ENCODE peak calls at places on chromosome 9, in ten cellular contexts. F is ovary; U is HT1080; P is left cardiac atrium; R is stimulated activated CD4-positive, alpha-beta T cell treated with anti-CD3 and anti-CD28 coated beads, TNF-alpha, amount 100 ng/mL, for 24 hours; I is psoas muscle; M is amniotic stem cell; V is HCEC 1CT; L is WTC11; H is globus pallidus. B is an unnamed sample.

GRCh38 chr9:68981825-68982224 is 32.1 kb downstream of the PRKACG start:
- DNase-seq in F (no peak), U (no peak), P (no peak), R (no peak), I (no peak), M (no peak), V (no peak), L (no peak), H (no peak), B (peak)

GRCh38 chr9:33049680-33050361 is 24.7 kb downstream of the DNAJA1 start:
- DNase-seq in F (no peak), U (no peak), P (no peak), R (no peak), I (no peak), M (no peak), V (no peak), L (no peak), H (no peak), B (no peak)

GRCh38 chr9:15707000-15707399 is 154.2 kb downstream of the CCDC171 start:
- DNase-seq in F (no peak), U (no peak), P (no peak), R (no peak), I (no peak), M (no peak), V (no peak), L (no peak), H (no peak), B (no peak)

GRCh38 chr9:131441441-131441840 is 47.6 kb downstream of the PRRC2B start:
- DNase-seq in F (no peak), U (no peak), P (no peak), R (no peak), I (no peak), M (no peak), V (no peak), L (no peak), H (no peak), B (no peak)

GRCh38 chr9:98678244-98678842 is 30.4 kb downstream of the GABBR2 start:
- DNase-seq in F (no peak), U (no peak), P (no peak), R (no peak), I (no peak), M (no peak), V (no peak), L (peak), H (no peak), B (peak)

GRCh38 chr9:77512876-77513275 is 135.2 kb downstream of the GNA14 start:
- DNase-seq in F (no peak), U (no peak), P (peak), R (no peak), I (no peak), M (no peak), V (no peak), L (no peak), H (no peak), B (peak)

GRCh38 chr9:128456613-128457061 is 831 bp downstream of the ODF2 start:
- DNase-seq in F (peak), U (peak), P (peak), R (peak), I (peak), M (peak), V (peak), L (peak), H (peak), B (peak)

GRCh38 chr9:17135578-17135904 is 701 bp downstream of the CNTLN start:
- DNase-seq in F (no peak), U (no peak), P (no peak), R (no peak), I (peak), M (no peak), V (no peak), L (no peak), H (no peak), B (peak)

GRCh38 chr9:98743818-98744611 is 35.3 kb upstream of the GABBR2 start:
- DNase-seq in F (no peak), U (no peak), P (no peak), R (no peak), I (no peak), M (no peak), V (no peak), L (no peak), H (no peak), B (no peak)

GRCh38 chr9:110088099-110088498 is 119.9 kb downstream of the C9orf152 start:
- DNase-seq in F (no peak), U (no peak), P (no peak), R (no peak), I (no peak), M (no peak), V (no peak), L (no peak), H (no peak), B (peak)

GRCh38 chr9:9437641-9438040 is 1175.2 kb downstream of the PTPRD start:
- DNase-seq in F (no peak), U (no peak), P (no peak), R (no peak), I (no peak), M (no peak), V (no peak), L (no peak), H (no peak), B (no peak)

GRCh38 chr9:35499029-35499700 is 9.3 kb downstream of the RUSC2 start:
- DNase-seq in F (no peak), U (no peak), P (no peak), R (no peak), I (no peak), M (no peak), V (no peak), L (no peak), H (no peak), B (no peak)

GRCh38 chr9:13445123-13445522 is 165.6 kb upstream of the MPDZ start:
- DNase-seq in F (no peak), U (no peak), P (no peak), R (no peak), I (no peak), M (no peak), V (no peak), L (no peak), H (peak), B (no peak)

GRCh38 chr9:70485273-70485858 is 70.9 kb upstream of the KLF9 start:
- DNase-seq in F (peak), U (no peak), P (peak), R (no peak), I (peak), M (no peak), V (no peak), L (no peak), H (no peak), B (no peak)

GRCh38 chr9:135692410-135692809 is 6.9 kb downstream of the SOHLH1 start:
- DNase-seq in F (no peak), U (no peak), P (no peak), R (no peak), I (no peak), M (no peak), V (no peak), L (no peak), H (no peak), B (no peak)

GRCh38 chr9:87063246-87063645 is 115.9 kb upstream of the GAS1 start:
- DNase-seq in F (no peak), U (no peak), P (no peak), R (no peak), I (no peak), M (no peak), V (peak), L (no peak), H (no peak), B (no peak)

GRCh38 chr9:34654317-34655083 is 2.5 kb downstream of the IL11RA start:
- DNase-seq in F (peak), U (no peak), P (peak), R (no peak), I (peak), M (no peak), V (no peak), L (no peak), H (peak), B (no peak)

GRCh38 chr9:4734150-4734549 is 6.9 kb downstream of the AK3 start:
- DNase-seq in F (no peak), U (no peak), P (no peak), R (no peak), I (no peak), M (no peak), V (no peak), L (no peak), H (no peak), B (no peak)

GRCh38 chr9:123318192-123318591 is 37.8 kb upstream of the CRB2 start:
- DNase-seq in F (no peak), U (no peak), P (no peak), R (no peak), I (no peak), M (no peak), V (no peak), L (no peak), H (no peak), B (no peak)

GRCh38 chr9:133153227-133154096 is 10.3 kb downstream of the GBGT1 start:
- DNase-seq in F (no peak), U (no peak), P (peak), R (no peak), I (no peak), M (no peak), V (no peak), L (no peak), H (no peak), B (no peak)

GRCh38 chr9:94804316-94804715 is 77.8 kb downstream of the AOPEP start:
- DNase-seq in F (no peak), U (no peak), P (no peak), R (no peak), I (no peak), M (no peak), V (no peak), L (no peak), H (no peak), B (no peak)

GRCh38 chr9:37026936-37027581 is 7.0 kb downstream of the PAX5 start:
- DNase-seq in F (no peak), U (no peak), P (no peak), R (no peak), I (no peak), M (no peak), V (no peak), L (peak), H (no peak), B (no peak)

GRCh38 chr9:132187006-132187760 is 25.3 kb downstream of the NTNG2 start:
- DNase-seq in F (no peak), U (no peak), P (no peak), R (no peak), I (no peak), M (no peak), V (no peak), L (no peak), H (no peak), B (no peak)

GRCh38 chr9:136902259-136902821 is 16.0 kb downstream of the TRAF2 start:
- DNase-seq in F (no peak), U (no peak), P (peak), R (peak), I (peak), M (peak), V (no peak), L (no peak), H (no peak), B (peak)

GRCh38 chr9:134366223-134367031 is 40.2 kb downstream of the RXRA start:
- DNase-seq in F (peak), U (peak), P (peak), R (no peak), I (peak), M (peak), V (peak), L (no peak), H (peak), B (peak)

GRCh38 chr9:129313331-129313955 is 135.4 kb upstream of the IER5L start:
- DNase-seq in F (no peak), U (no peak), P (no peak), R (no peak), I (no peak), M (no peak), V (no peak), L (no peak), H (no peak), B (no peak)

GRCh38 chr9:137688261-137688660 is 69.5 kb downstream of the EHMT1 start:
- DNase-seq in F (no peak), U (no peak), P (no peak), R (no peak), I (no peak), M (no peak), V (no peak), L (no peak), H (no peak), B (no peak)

GRCh38 chr9:96884443-96884842 is 30.1 kb upstream of the ZNF782 start:
- DNase-seq in F (no peak), U (peak), P (no peak), R (no peak), I (no peak), M (no peak), V (peak), L (no peak), H (no peak), B (peak)

GRCh38 chr9:738209-738915 is 103.1 kb upstream of the DMRT1 start:
- DNase-seq in F (peak), U (peak), P (peak), R (no peak), I (peak), M (peak), V (peak), L (no peak), H (no peak), B (peak)